ENCODE peak calls at places on chromosomes 2 and 18, in eight cellular contexts. K, P, A, U, Q, W, S and B are unnamed samples.

GRCh38 chr2:20618468-20618885 is 32.4 kb downstream of the HS1BP3 start:
- DNase-seq in K (peak; percentile 66), P (no peak), A (peak; percentile 53), U (no peak), Q (no peak), W (peak; percentile 85), S (no peak), B (no peak)

GRCh38 chr2:236086971-236087465 is 81.2 kb downstream of the GBX2 start:
- DNase-seq in K (no peak), P (no peak), A (no peak), U (no peak), Q (no peak), W (peak; percentile 69), S (no peak), B (no peak)

GRCh38 chr2:41595235-41595634 is 452.6 kb upstream of the PKDCC start:
- DNase-seq in K (peak; percentile 36), P (peak; percentile 71), A (no peak), U (no peak), Q (no peak), W (no peak), S (no peak), B (peak; percentile 12)

GRCh38 chr2:193141-193552 is 70.7 kb downstream of the SH3YL1 start:
- DNase-seq in K (no peak), P (no peak), A (peak; percentile 35), U (no peak), Q (no peak), W (no peak), S (no peak), B (no peak)

GRCh38 chr2:27071990-27072830 is 756 bp upstream of the OST4 start:
- DNase-seq in K (peak; percentile 85), P (peak; percentile 44), A (peak; percentile 93), U (no peak), Q (no peak), W (peak; percentile 94), S (peak; percentile 89), B (peak; percentile 74)

GRCh38 chr2:25797607-25798488 is 80.4 kb downstream of the ASXL2 start:
- DNase-seq in K (no peak), P (no peak), A (no peak), U (no peak), Q (no peak), W (no peak), S (no peak), B (no peak)

GRCh38 chr2:66849128-66849527 is 414.2 kb downstream of the MEIS1 start:
- DNase-seq in K (no peak), P (no peak), A (no peak), U (no peak), Q (no peak), W (peak; percentile 9), S (no peak), B (no peak)

GRCh38 chr18:35415511-35416427 is 38.6 kb upstream of the ZNF396 start:
- DNase-seq in K (peak; percentile 26), P (peak; percentile 45), A (no peak), U (no peak), Q (no peak), W (no peak), S (no peak), B (peak; percentile 66)

GRCh38 chr2:240968731-240969624 is 29.4 kb upstream of the SNED1 start:
- DNase-seq in K (no peak), P (no peak), A (no peak), U (no peak), Q (no peak), W (no peak), S (peak; percentile 58), B (no peak)

GRCh38 chr2:9163306-9164111 is 43.1 kb upstream of the ASAP2 start:
- DNase-seq in K (peak; percentile 88), P (peak; percentile 68), A (no peak), U (no peak), Q (no peak), W (peak; percentile 90), S (no peak), B (peak; percentile 52)

GRCh38 chr18:45951021-45951714 is 16.0 kb downstream of the EPG5 start:
- DNase-seq in K (peak; percentile 85), P (peak; percentile 84), A (no peak), U (no peak), Q (no peak), W (peak; percentile 6), S (no peak), B (peak; percentile 93)

GRCh38 chr18:61086657-61087056 is 246.6 kb upstream of the CDH20 start:
- DNase-seq in K (no peak), P (no peak), A (no peak), U (no peak), Q (no peak), W (no peak), S (no peak), B (no peak)

GRCh38 chr2:85291425-85292023 is 36.3 kb downstream of the TGOLN2 start:
- DNase-seq in K (no peak), P (no peak), A (no peak), U (no peak), Q (no peak), W (no peak), S (no peak), B (no peak)

GRCh38 chr2:201532686-201533304 is 81.3 kb downstream of the STRADB start:
- DNase-seq in K (peak; percentile 83), P (peak; percentile 97), A (no peak), U (no peak), Q (no peak), W (peak; percentile 69), S (no peak), B (peak; percentile 70)

GRCh38 chr2:239644016-239644415 is 243.2 kb upstream of the HDAC4 start:
- DNase-seq in K (peak; percentile 8), P (peak; percentile 26), A (no peak), U (no peak), Q (no peak), W (peak; percentile 14), S (no peak), B (peak; percentile 4)

GRCh38 chr2:163698857-163699256 is 37.0 kb downstream of the FIGN start:
- DNase-seq in K (no peak), P (no peak), A (no peak), U (no peak), Q (no peak), W (no peak), S (no peak), B (peak; percentile 89)

GRCh38 chr2:121529439-121530209 is 1.1 kb upstream of the RNU4ATAC start:
- DNase-seq in K (peak; percentile 41), P (peak; percentile 56), A (peak; percentile 84), U (peak; percentile 24), Q (no peak), W (no peak), S (peak; percentile 91), B (peak; percentile 55)

GRCh38 chr2:171389325-171389724 is 44.5 kb downstream of the METTL8 start:
- DNase-seq in K (no peak), P (no peak), A (no peak), U (no peak), Q (peak; percentile 76), W (no peak), S (no peak), B (no peak)

GRCh38 chr2:123953848-123954247 is 71.2 kb upstream of the CNTNAP5 start:
- DNase-seq in K (peak; percentile 0), P (peak; percentile 54), A (no peak), U (no peak), Q (no peak), W (no peak), S (no peak), B (peak; percentile 20)

GRCh38 chr2:73908689-73909652 is 16.2 kb downstream of the ACTG2 start:
- DNase-seq in K (no peak), P (no peak), A (no peak), U (no peak), Q (no peak), W (no peak), S (no peak), B (no peak)

GRCh38 chr2:70941186-70941585 is 5.5 kb downstream of the ATP6V1B1 start:
- DNase-seq in K (no peak), P (no peak), A (no peak), U (no peak), Q (no peak), W (peak; percentile 19), S (no peak), B (no peak)

DNA sequence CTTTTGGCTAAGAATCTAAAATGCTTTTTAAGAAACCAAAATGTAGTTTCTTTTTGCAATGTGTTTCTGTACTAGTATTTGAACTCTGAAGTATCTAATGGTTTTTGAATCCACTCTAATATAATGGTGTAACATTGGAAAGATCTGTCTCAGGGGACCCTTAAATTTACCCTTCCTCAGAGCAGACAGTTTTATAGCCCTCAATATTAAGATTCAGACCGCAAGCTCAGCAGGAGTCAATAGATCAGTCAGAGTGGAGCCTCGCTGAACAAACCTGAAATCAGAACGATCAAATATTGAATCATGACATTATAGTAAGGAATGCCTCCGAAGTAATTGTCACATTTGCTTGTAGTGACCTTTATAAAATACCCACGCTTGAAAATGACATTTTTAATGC is 18.3 kb downstream of the SGPP2 start:
- DNase-seq in K (no peak), P (peak; percentile 36), A (no peak), U (no peak), Q (no peak), W (no peak), S (no peak), B (no peak)
- H3K4me3 ChIP-seq in K (no peak overlapping the region), P (no peak overlapping the region), A (no peak overlapping the region), U (no peak overlapping the region), Q (no peak overlapping the region), W (no peak overlapping the region), S (no peak overlapping the region), B (no peak overlapping the region)

GRCh38 chr18:48924621-48925601 is 25.9 kb downstream of the SMAD7 start:
- DNase-seq in K (no peak), P (no peak), A (no peak), U (no peak), Q (no peak), W (peak; percentile 90), S (no peak), B (no peak)
- H3K4me3 ChIP-seq in K (peak overlapping the region; percentile 9), P (no peak overlapping the region), A (no peak overlapping the region), U (no peak overlapping the region), Q (no peak overlapping the region), W (no peak overlapping the region), S (no peak overlapping the region), B (no peak overlapping the region)

GRCh38 chr2:217951091-217951490 is 51.7 kb downstream of the TNS1 start:
- DNase-seq in K (no peak), P (peak; percentile 31), A (no peak), U (no peak), Q (no peak), W (peak; percentile 90), S (no peak), B (no peak)
- H3K4me3 ChIP-seq in K (no peak overlapping the region), P (no peak overlapping the region), A (no peak overlapping the region), U (no peak overlapping the region), Q (no peak overlapping the region), W (no peak overlapping the region), S (no peak overlapping the region), B (no peak overlapping the region)

GRCh38 chr18:23992119-23992940 is 22.2 kb upstream of the TTC39C start:
- DNase-seq in K (peak; percentile 52), P (no peak), A (peak; percentile 31), U (no peak), Q (no peak), W (no peak), S (peak; percentile 50), B (no peak)
- H3K4me3 ChIP-seq in K (no peak overlapping the region), P (no peak overlapping the region), A (no peak overlapping the region), U (no peak overlapping the region), Q (no peak overlapping the region), W (no peak overlapping the region), S (no peak overlapping the region), B (no peak overlapping the region)

GRCh38 chr18:7958081-7958896 is 391.2 kb downstream of the PTPRM start:
- DNase-seq in K (peak; percentile 25), P (no peak), A (no peak), U (no peak), Q (no peak), W (peak; percentile 57), S (no peak), B (peak; percentile 61)
- H3K4me3 ChIP-seq in K (no peak overlapping the region), P (no peak overlapping the region), A (no peak overlapping the region), U (no peak overlapping the region), Q (no peak overlapping the region), W (peak overlapping the region; percentile 67), S (no peak overlapping the region), B (peak overlapping the region; percentile 34)